ENCODE peak calls at places on chromosomes 7 and 10, in four cellular contexts. P, Q, H and G are unnamed samples.

GRCh38 chr10:74841265-74841973 is 15.0 kb downstream of the KAT6B start:
- DNase-seq in P (no peak), Q (no peak), H (no peak), G (no peak)

GRCh38 chr7:120742370-120742769 is 115.6 kb downstream of the TSPAN12 start:
- DNase-seq in P (peak), Q (no peak), H (peak), G (no peak)

GRCh38 chr7:144407266-144407931 is 3.9 kb upstream of the NOBOX start:
- DNase-seq in P (no peak), Q (no peak), H (peak), G (no peak)

GRCh38 chr10:88437411-88437810 is 145.7 kb downstream of the RNLS start:
- DNase-seq in P (no peak), Q (no peak), H (no peak), G (no peak)

GRCh38 chr7:108418941-108419340 is 37.3 kb downstream of the NRCAM start:
- DNase-seq in P (no peak), Q (no peak), H (no peak), G (no peak)

GRCh38 chr10:131107970-131108369 is 203.6 kb downstream of the TCERG1L start:
- DNase-seq in P (no peak), Q (no peak), H (no peak), G (no peak)

GRCh38 chr7:1700536-1701333 is 30.7 kb downstream of the ELFN1 start:
- DNase-seq in P (peak), Q (peak), H (no peak), G (no peak)

GRCh38 chr10:3783313-3783689 is 1.7 kb downstream of the KLF6 start:
- DNase-seq in P (peak), Q (peak), H (peak), G (no peak)

GRCh38 chr7:27185013-27185707 is at the start of gene HOXA11:
- DNase-seq in P (no peak), Q (peak), H (no peak), G (no peak)

GRCh38 chr7:133698127-133698526 is 429.0 kb upstream of the LRGUK start:
- DNase-seq in P (no peak), Q (no peak), H (no peak), G (no peak)

GRCh38 chr7:31114593-31115343 is 62.7 kb downstream of the ADCYAP1R1 start:
- DNase-seq in P (no peak), Q (no peak), H (no peak), G (no peak)

GRCh38 chr10:29409241-29410051 is 120.6 kb downstream of the LYZL1 start:
- DNase-seq in P (peak), Q (peak), H (peak), G (no peak)